ENCODE peak calls at places on chromosome 16, in five cellular contexts. One of them, this sample, is unnamed.

GRCh38 chr16:15607700-15608396 is 35.1 kb downstream of the MARF1 start:
- DNase-seq in heart right ventricle: peak; percentile 57
- DNase-seq in ovary: peak; percentile 43
- DNase-seq in right atrium auricular region: peak; percentile 91
- DNase-seq in upper lobe of left lung: no peak
- DNase-seq in this sample: no peak

GRCh38 chr16:66007717-66008116 is 358.8 kb upstream of the CDH5 start:
- DNase-seq in upper lobe of left lung: no peak
- DNase-seq in ovary: no peak
- DNase-seq in right atrium auricular region: no peak
- DNase-seq in heart right ventricle: no peak
- DNase-seq in this sample: no peak

GRCh38 chr16:82699711-82700495 is 73.1 kb downstream of the CDH13 start:
- DNase-seq in heart right ventricle: peak; percentile 53
- DNase-seq in ovary: no peak
- DNase-seq in upper lobe of left lung: no peak
- DNase-seq in right atrium auricular region: no peak
- DNase-seq in this sample: no peak

GRCh38 chr16:57628008-57628781 is at the start of gene ADGRG1:
- DNase-seq in ovary: peak; percentile 67
- DNase-seq in heart right ventricle: peak; percentile 84
- DNase-seq in upper lobe of left lung: peak; percentile 88
- DNase-seq in right atrium auricular region: peak; percentile 91
- DNase-seq in this sample: peak; percentile 77

GRCh38 chr16:56212144-56212543 is 20.9 kb downstream of the GNAO1 start:
- DNase-seq in ovary: no peak
- DNase-seq in right atrium auricular region: no peak
- DNase-seq in heart right ventricle: no peak
- DNase-seq in upper lobe of left lung: no peak
- DNase-seq in this sample: no peak

GRCh38 chr16:10086620-10087019 is 95.6 kb downstream of the GRIN2A start:
- DNase-seq in right atrium auricular region: no peak
- DNase-seq in heart right ventricle: peak; percentile 43
- DNase-seq in upper lobe of left lung: no peak
- DNase-seq in ovary: no peak
- DNase-seq in this sample: no peak

GRCh38 chr16:15650019-15650697 is at the start of gene NDE1:
- DNase-seq in upper lobe of left lung: peak; percentile 98
- DNase-seq in ovary: peak; percentile 93
- DNase-seq in right atrium auricular region: peak; percentile 90
- DNase-seq in heart right ventricle: peak; percentile 92
- DNase-seq in this sample: peak; percentile 79

GRCh38 chr16:50309156-50309526 is 42.8 kb downstream of the ADCY7 start:
- DNase-seq in right atrium auricular region: no peak
- DNase-seq in heart right ventricle: no peak
- DNase-seq in upper lobe of left lung: no peak
- DNase-seq in ovary: no peak
- DNase-seq in this sample: no peak

GRCh38 chr16:47320546-47321315 is 140.1 kb downstream of the ITFG1 start:
- DNase-seq in upper lobe of left lung: no peak
- DNase-seq in right atrium auricular region: no peak
- DNase-seq in heart right ventricle: no peak
- DNase-seq in ovary: no peak
- DNase-seq in this sample: no peak

GRCh38 chr16:85618509-85618908 is 5.4 kb downstream of the GSE1 start:
- DNase-seq in heart right ventricle: no peak
- DNase-seq in ovary: no peak
- DNase-seq in right atrium auricular region: no peak
- DNase-seq in upper lobe of left lung: no peak
- DNase-seq in this sample: no peak

GRCh38 chr16:87487361-87487924 is 5.4 kb downstream of the ZCCHC14 start:
- DNase-seq in upper lobe of left lung: peak; percentile 83
- DNase-seq in heart right ventricle: no peak
- DNase-seq in right atrium auricular region: peak; percentile 84
- DNase-seq in ovary: no peak
- DNase-seq in this sample: peak; percentile 46

GRCh38 chr16:78770353-78771091 is 671.1 kb downstream of the WWOX start:
- DNase-seq in right atrium auricular region: peak; percentile 73
- DNase-seq in heart right ventricle: peak; percentile 70
- DNase-seq in upper lobe of left lung: peak; percentile 89
- DNase-seq in ovary: peak; percentile 69
- DNase-seq in this sample: peak; percentile 8

GRCh38 chr16:14338969-14339368 is 267.9 kb downstream of the MRTFB start:
- DNase-seq in right atrium auricular region: no peak
- DNase-seq in heart right ventricle: no peak
- DNase-seq in ovary: no peak
- DNase-seq in upper lobe of left lung: no peak
- DNase-seq in this sample: no peak

GRCh38 chr16:57725077-57725953 is 10.3 kb upstream of the KATNB1 start:
- DNase-seq in ovary: no peak
- DNase-seq in right atrium auricular region: no peak
- DNase-seq in upper lobe of left lung: no peak
- DNase-seq in heart right ventricle: no peak
- DNase-seq in this sample: no peak

GRCh38 chr16:88375236-88376052 is 7.3 kb upstream of the ZNF469 start:
- DNase-seq in right atrium auricular region: no peak
- DNase-seq in upper lobe of left lung: peak; percentile 31
- DNase-seq in heart right ventricle: no peak
- DNase-seq in ovary: no peak
- DNase-seq in this sample: no peak

GRCh38 chr16:11309895-11310633 is 28.9 kb upstream of the PRM1 start:
- DNase-seq in heart right ventricle: no peak
- DNase-seq in upper lobe of left lung: no peak
- DNase-seq in right atrium auricular region: no peak
- DNase-seq in ovary: peak; percentile 39
- DNase-seq in this sample: no peak

GRCh38 chr16:65413861-65414260 is 292.0 kb upstream of the CDH11 start:
- DNase-seq in ovary: no peak
- DNase-seq in upper lobe of left lung: no peak
- DNase-seq in heart right ventricle: no peak
- DNase-seq in right atrium auricular region: no peak
- DNase-seq in this sample: no peak

GRCh38 chr16:88334517-88335149 is 48.1 kb upstream of the ZNF469 start:
- DNase-seq in right atrium auricular region: no peak
- DNase-seq in heart right ventricle: no peak
- DNase-seq in upper lobe of left lung: no peak
- DNase-seq in ovary: no peak
- DNase-seq in this sample: no peak

GRCh38 chr16:68469728-68470460 is 21.6 kb upstream of the SMPD3 start:
- DNase-seq in ovary: no peak
- DNase-seq in right atrium auricular region: no peak
- DNase-seq in upper lobe of left lung: no peak
- DNase-seq in heart right ventricle: no peak
- DNase-seq in this sample: no peak

GRCh38 chr16:53600076-53600475 is 97.1 kb upstream of the AKTIP start:
- DNase-seq in heart right ventricle: no peak
- DNase-seq in right atrium auricular region: no peak
- DNase-seq in upper lobe of left lung: no peak
- DNase-seq in ovary: no peak
- DNase-seq in this sample: no peak

GRCh38 chr16:73154063-73154870 is 106.3 kb upstream of the ZFHX3 start:
- DNase-seq in right atrium auricular region: no peak
- DNase-seq in heart right ventricle: peak; percentile 38
- DNase-seq in ovary: no peak
- DNase-seq in upper lobe of left lung: no peak
- DNase-seq in this sample: peak; percentile 8

GRCh38 chr16:6913535-6913934 is 419.1 kb upstream of the RBFOX1 start:
- DNase-seq in heart right ventricle: no peak
- DNase-seq in right atrium auricular region: no peak
- DNase-seq in ovary: no peak
- DNase-seq in upper lobe of left lung: no peak
- DNase-seq in this sample: peak; percentile 16

GRCh38 chr16:3400779-3401688 is at the start of the genes ZNF174 and ZSCAN32:
- DNase-seq in ovary: peak; percentile 99
- DNase-seq in heart right ventricle: peak; percentile 99
- DNase-seq in upper lobe of left lung: peak; percentile 98
- DNase-seq in right atrium auricular region: peak; percentile 98
- DNase-seq in this sample: peak; percentile 98

GRCh38 chr16:50266337-50267091 is at the start of gene ADCY7:
- DNase-seq in heart right ventricle: peak; percentile 49
- DNase-seq in ovary: peak; percentile 60
- DNase-seq in upper lobe of left lung: peak; percentile 93
- DNase-seq in right atrium auricular region: peak; percentile 79
- DNase-seq in this sample: no peak

GRCh38 chr16:69820926-69821541 is 58.9 kb downstream of the WWP2 start:
- DNase-seq in right atrium auricular region: no peak
- DNase-seq in upper lobe of left lung: peak; percentile 53
- DNase-seq in ovary: no peak
- DNase-seq in heart right ventricle: no peak
- DNase-seq in this sample: peak; percentile 58

GRCh38 chr16:10616744-10617640 is 36.6 kb upstream of the EMP2 start:
- DNase-seq in heart right ventricle: peak; percentile 79
- DNase-seq in ovary: peak; percentile 59
- DNase-seq in upper lobe of left lung: peak; percentile 63
- DNase-seq in right atrium auricular region: peak; percentile 71
- DNase-seq in this sample: peak; percentile 8

GRCh38 chr16:66954097-66954659 is 6.9 kb upstream of the CES3 start:
- DNase-seq in heart right ventricle: peak; percentile 70
- DNase-seq in upper lobe of left lung: no peak
- DNase-seq in ovary: peak; percentile 83
- DNase-seq in right atrium auricular region: peak; percentile 77
- DNase-seq in this sample: peak; percentile 71

GRCh38 chr16:1713933-1714332 is 7.9 kb downstream of the MAPK8IP3 start:
- DNase-seq in heart right ventricle: no peak
- DNase-seq in right atrium auricular region: no peak
- DNase-seq in ovary: no peak
- DNase-seq in upper lobe of left lung: no peak
- DNase-seq in this sample: no peak
- H3K27ac ChIP-seq in heart right ventricle: no peak overlapping the region
- H3K27ac ChIP-seq in right atrium auricular region: no peak overlapping the region
- H3K27ac ChIP-seq in ovary: no peak overlapping the region
- H3K27ac ChIP-seq in upper lobe of left lung: no peak overlapping the region
- H3K27ac ChIP-seq in this sample: no peak overlapping the region

GRCh38 chr16:30187971-30188561 is 4.7 kb downstream of the CORO1A start:
- DNase-seq in heart right ventricle: peak; percentile 8
- DNase-seq in right atrium auricular region: no peak
- DNase-seq in ovary: no peak
- DNase-seq in upper lobe of left lung: peak; percentile 61
- DNase-seq in this sample: no peak
- H3K27ac ChIP-seq in heart right ventricle: no peak overlapping the region
- H3K27ac ChIP-seq in right atrium auricular region: no peak overlapping the region
- H3K27ac ChIP-seq in ovary: no peak overlapping the region
- H3K27ac ChIP-seq in upper lobe of left lung: no peak overlapping the region
- H3K27ac ChIP-seq in this sample: no peak overlapping the region

GRCh38 chr16:84607061-84607460 is 10.8 kb downstream of the COTL1 start:
- DNase-seq in ovary: no peak
- DNase-seq in upper lobe of left lung: no peak
- DNase-seq in right atrium auricular region: no peak
- DNase-seq in heart right ventricle: no peak
- DNase-seq in this sample: no peak

GRCh38 chr16:84603115-84603816 is 14.6 kb downstream of the COTL1 start:
- DNase-seq in ovary: peak; percentile 81
- DNase-seq in heart right ventricle: peak; percentile 58
- DNase-seq in upper lobe of left lung: peak; percentile 76
- DNase-seq in right atrium auricular region: peak; percentile 97
- DNase-seq in this sample: peak; percentile 40

GRCh38 chr16:84606081-84606875 is 11.6 kb downstream of the COTL1 start:
- DNase-seq in upper lobe of left lung: no peak
- DNase-seq in right atrium auricular region: no peak
- DNase-seq in heart right ventricle: no peak
- DNase-seq in ovary: no peak
- DNase-seq in this sample: peak; percentile 29

GRCh38 chr16:84605339-84605848 is 12.5 kb downstream of the COTL1 start:
- DNase-seq in upper lobe of left lung: no peak
- DNase-seq in right atrium auricular region: no peak
- DNase-seq in heart right ventricle: no peak
- DNase-seq in ovary: no peak
- DNase-seq in this sample: no peak

DNA sequence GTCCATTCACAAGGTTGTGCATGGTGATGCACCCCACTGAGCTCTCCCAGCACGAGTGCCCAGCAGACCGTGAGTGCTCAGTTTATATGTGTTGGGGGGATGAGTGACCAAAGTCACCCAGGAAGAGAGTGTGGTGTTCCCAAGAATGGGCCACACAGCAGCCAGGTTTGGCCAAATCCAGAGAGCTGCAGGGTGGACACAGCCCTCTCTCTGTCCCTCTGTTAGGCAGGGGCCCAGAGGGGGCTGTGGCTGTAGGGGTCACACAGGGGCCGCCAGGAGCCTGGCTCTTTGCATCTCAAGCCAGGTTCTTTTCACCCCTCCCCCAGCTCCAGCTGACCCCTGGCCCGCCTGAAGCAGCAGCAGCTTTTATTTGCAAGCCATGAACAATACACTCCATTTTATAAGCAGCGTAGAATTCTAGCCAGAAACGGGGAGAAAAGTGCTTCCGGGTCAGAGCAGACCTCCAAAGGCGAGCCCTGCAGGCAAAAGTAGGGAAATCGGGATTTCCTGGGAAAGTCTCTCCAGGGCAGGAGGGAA is 13.3 kb downstream of the COTL1 start:
- DNase-seq in ovary: no peak
- DNase-seq in heart right ventricle: no peak
- DNase-seq in upper lobe of left lung: no peak
- DNase-seq in right atrium auricular region: no peak
- DNase-seq in this sample: no peak
- H3K27ac ChIP-seq in ovary: no peak overlapping the region
- H3K27ac ChIP-seq in heart right ventricle: no peak overlapping the region
- H3K27ac ChIP-seq in upper lobe of left lung: no peak overlapping the region
- H3K27ac ChIP-seq in right atrium auricular region: no peak overlapping the region
- H3K27ac ChIP-seq in this sample: no peak overlapping the region

DNA sequence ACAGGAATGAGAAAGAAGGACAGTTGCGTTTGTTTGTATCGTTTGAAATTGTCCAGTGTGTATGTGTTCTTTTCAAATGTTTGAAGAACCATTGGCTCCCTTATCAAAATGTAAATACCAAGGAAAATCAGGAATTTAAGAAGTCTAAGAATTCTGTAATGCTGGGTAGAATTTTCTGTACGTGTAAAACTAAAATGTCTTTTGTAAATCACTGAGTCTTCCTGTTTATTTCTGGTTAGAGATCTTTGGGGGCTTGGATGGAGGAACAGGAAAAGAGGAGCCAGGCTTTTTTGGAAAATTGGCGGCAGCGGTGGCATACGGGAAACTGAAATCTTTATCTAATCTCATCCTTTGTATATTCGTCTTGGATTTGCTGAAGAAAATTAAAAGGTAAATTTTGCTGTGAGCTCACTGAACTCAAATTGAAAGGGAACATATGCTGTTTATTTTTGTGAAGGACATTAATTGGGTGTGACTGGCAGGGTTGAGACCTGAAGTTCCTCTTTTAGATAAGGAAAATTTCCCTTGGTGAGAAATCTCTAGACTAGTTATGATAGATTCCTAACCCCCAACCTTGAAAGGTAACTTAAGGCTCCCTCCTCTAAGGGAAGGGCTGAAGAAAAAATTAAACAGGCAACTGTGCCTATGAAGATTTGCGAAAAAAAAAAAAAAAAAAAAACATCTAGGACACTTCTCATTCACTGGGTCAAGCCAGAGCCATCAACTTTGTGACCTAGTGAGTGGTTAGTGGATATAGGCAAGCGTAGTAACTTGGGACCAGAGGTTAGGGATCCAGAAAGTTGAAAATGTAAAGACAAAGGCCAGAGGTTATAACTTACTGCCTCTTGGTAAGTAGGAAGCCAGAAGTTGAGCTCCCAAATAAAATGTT is 10.8 kb downstream of the TAT start:
- DNase-seq in upper lobe of left lung: no peak
- DNase-seq in ovary: no peak
- DNase-seq in heart right ventricle: no peak
- DNase-seq in right atrium auricular region: no peak
- DNase-seq in this sample: no peak
- H3K27ac ChIP-seq in upper lobe of left lung: peak overlapping the region; percentile 89
- H3K27ac ChIP-seq in ovary: no peak overlapping the region
- H3K27ac ChIP-seq in heart right ventricle: no peak overlapping the region
- H3K27ac ChIP-seq in right atrium auricular region: no peak overlapping the region
- H3K27ac ChIP-seq in this sample: no peak overlapping the region

GRCh38 chr16:19589106-19589505 is 33.6 kb downstream of the VPS35L start:
- DNase-seq in ovary: no peak
- DNase-seq in heart right ventricle: no peak
- DNase-seq in upper lobe of left lung: no peak
- DNase-seq in right atrium auricular region: no peak
- DNase-seq in this sample: no peak
- H3K27ac ChIP-seq in ovary: no peak overlapping the region
- H3K27ac ChIP-seq in heart right ventricle: no peak overlapping the region
- H3K27ac ChIP-seq in upper lobe of left lung: no peak overlapping the region
- H3K27ac ChIP-seq in right atrium auricular region: peak overlapping the region; percentile 11
- H3K27ac ChIP-seq in this sample: peak overlapping the region; percentile 66